ENCODE peak calls at places on chromosomes 12 and 14, in eight cellular contexts. K is esophagus squamous epithelium, Q is hepatocyte, Z is AG09309, J is choroid plexus epithelial cell, U is fibroblast of pulmonary artery, R is stomach, V is neural crest cell. L is an unnamed sample.

GRCh38 chr14:52241102-52241793 is 26.2 kb upstream of the PTGDR start:
- DNase-seq in K (no peak), Q (no peak), Z (peak), J (peak), U (peak), R (no peak), V (no peak), L (peak)

GRCh38 chr12:105067511-105068031 is 16.7 kb downstream of the ALDH1L2 start:
- DNase-seq in K (no peak), Q (no peak), Z (no peak), J (peak), U (no peak), R (no peak), V (no peak), L (no peak)

GRCh38 chr14:104547310-104547997 is 32.1 kb upstream of the C14orf180 start:
- DNase-seq in K (no peak), Q (no peak), Z (no peak), J (no peak), U (no peak), R (no peak), V (no peak), L (no peak)

GRCh38 chr12:46585854-46586621 is 213.5 kb upstream of the SLC38A2 start:
- DNase-seq in K (no peak), Q (peak), Z (no peak), J (peak), U (peak), R (peak), V (peak), L (peak)

GRCh38 chr14:102320033-102320660 is 601 bp downstream of the ZNF839 start:
- DNase-seq in K (no peak), Q (peak), Z (no peak), J (peak), U (peak), R (peak), V (no peak), L (peak)

GRCh38 chr12:104458645-104459555 is 2.2 kb downstream of the CHST11 start:
- DNase-seq in K (no peak), Q (peak), Z (no peak), J (peak), U (peak), R (no peak), V (no peak), L (peak)

GRCh38 chr12:1047898-1048660 is 57.1 kb downstream of the ERC1 start:
- DNase-seq in K (no peak), Q (no peak), Z (no peak), J (no peak), U (no peak), R (no peak), V (no peak), L (peak)

GRCh38 chr14:58637391-58638230 is at the start of gene DACT1:
- DNase-seq in K (no peak), Q (peak), Z (peak), J (peak), U (peak), R (peak), V (peak), L (peak)

GRCh38 chr12:64685605-64686004 is 73.6 kb downstream of the GNS start:
- DNase-seq in K (no peak), Q (no peak), Z (no peak), J (no peak), U (no peak), R (no peak), V (no peak), L (no peak)

GRCh38 chr14:93318927-93319326 is 13.9 kb downstream of the BTBD7 start:
- DNase-seq in K (no peak), Q (no peak), Z (no peak), J (peak), U (no peak), R (no peak), V (no peak), L (peak)

GRCh38 chr14:103716091-103716801 is 636 bp downstream of the ZFYVE21 start:
- DNase-seq in K (no peak), Q (peak), Z (no peak), J (peak), U (no peak), R (no peak), V (no peak), L (no peak)

DNA sequence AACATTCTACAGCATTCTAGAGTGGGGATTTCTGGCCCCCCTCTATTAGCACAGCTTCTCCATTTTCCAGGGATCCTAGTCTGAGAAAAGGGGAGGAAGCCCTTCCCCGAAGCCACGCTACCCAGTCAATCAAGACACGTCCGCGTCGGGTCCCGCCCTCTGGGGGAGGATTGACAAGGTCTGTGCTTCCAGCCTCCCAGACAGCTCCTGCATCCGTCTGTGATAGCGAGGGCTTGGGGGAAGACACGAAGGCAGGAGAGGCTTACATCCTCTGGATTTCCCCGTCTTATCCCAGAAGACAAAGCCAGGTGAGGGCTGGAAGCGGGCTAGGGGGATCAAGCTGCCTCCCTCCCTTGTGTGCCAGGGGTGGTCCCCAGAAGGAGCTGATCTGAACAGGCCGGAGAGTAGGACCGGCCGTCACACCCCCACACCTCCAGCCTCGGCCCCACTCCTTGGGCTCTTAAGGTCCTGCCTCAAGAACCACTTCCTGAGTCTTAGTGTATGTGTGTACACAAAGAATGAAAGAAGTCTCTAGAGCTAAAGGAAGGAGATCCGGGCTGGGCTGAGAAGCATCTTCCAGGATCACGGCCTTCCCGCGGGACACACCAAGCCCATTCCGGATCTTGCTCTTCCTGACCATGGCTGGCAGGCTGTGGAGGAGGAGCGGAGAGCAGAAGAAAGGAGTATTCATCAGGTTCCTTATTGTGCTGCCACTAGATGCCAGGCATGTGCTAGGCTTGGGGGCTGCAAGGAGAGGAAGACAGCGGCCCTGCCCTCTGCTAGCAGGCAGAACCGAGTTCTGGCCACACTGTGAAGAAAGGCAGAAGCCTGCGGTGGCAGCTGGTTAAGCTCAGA is 1.0 kb upstream of the CD63 start:
- DNase-seq in K (no peak), Q (peak), Z (peak), J (peak), U (peak), R (peak), V (peak), L (peak)
- TF ChIP-seq CTCF in K (no peak), Q (no peak), Z (peak), J (no peak), U (no peak), R (no peak), V (no peak), L (no peak)

DNA sequence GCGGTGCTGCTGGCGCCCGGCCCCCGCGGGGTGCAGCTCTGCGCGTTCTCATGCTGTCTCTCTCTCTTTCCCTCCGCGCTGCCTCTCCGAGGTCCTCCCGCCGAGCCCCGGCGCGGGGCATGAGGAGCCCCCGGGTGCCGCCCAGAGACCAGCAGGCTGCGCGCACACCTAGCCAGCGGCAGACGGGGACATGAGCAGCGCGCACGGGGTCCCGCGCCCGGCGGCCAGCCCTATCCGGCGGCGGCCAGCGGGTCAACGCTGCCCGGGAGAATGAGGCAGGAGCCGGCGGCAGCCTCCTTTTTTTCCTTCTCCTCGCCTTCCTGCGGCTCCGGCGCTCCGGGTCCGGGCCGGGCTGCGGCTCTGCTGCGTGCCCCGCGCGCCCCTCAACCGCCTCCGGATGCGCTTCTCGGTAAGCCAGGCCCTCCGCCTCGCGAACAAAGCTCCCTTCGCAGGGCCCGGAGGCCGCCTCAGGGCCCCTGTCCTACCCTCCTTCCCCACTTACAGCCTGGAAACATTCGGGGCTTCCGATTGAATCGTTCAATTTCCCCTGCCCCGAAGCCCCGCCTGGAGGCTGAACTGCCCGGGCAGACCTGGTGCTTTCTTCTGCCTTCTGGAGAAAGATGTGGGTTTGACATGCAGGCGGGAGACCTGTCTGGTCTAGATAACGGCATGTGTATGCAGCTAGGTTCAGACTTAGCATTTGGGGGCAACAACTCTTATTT is at the start of gene TUNAR:
- DNase-seq in K (no peak), Q (no peak), Z (no peak), J (no peak), U (peak), R (no peak), V (peak), L (no peak)
- TF ChIP-seq CTCF in K (no peak), Q (no peak), Z (no peak), J (no peak), U (peak), R (no peak), V (no peak), L (peak)

GRCh38 chr14:76866469-76866868 is 40.3 kb downstream of the LRRC74A start:
- DNase-seq in K (no peak), Q (no peak), Z (no peak), J (no peak), U (no peak), R (no peak), V (no peak), L (no peak)

GRCh38 chr14:76868453-76869170 is 42.4 kb downstream of the LRRC74A start:
- DNase-seq in K (no peak), Q (no peak), Z (no peak), J (no peak), U (no peak), R (no peak), V (no peak), L (no peak)

GRCh38 chr14:76867536-76868452 is 41.6 kb downstream of the LRRC74A start:
- DNase-seq in K (no peak), Q (no peak), Z (no peak), J (no peak), U (no peak), R (peak), V (no peak), L (no peak)

GRCh38 chr14:76872796-76873432 is 46.7 kb downstream of the LRRC74A start:
- DNase-seq in K (no peak), Q (peak), Z (no peak), J (peak), U (peak), R (peak), V (peak), L (peak)

GRCh38 chr14:76870146-76870545 is 43.9 kb downstream of the LRRC74A start:
- DNase-seq in K (no peak), Q (no peak), Z (no peak), J (no peak), U (no peak), R (no peak), V (no peak), L (peak)
- TF ChIP-seq CTCF in K (no peak), Q (no peak), Z (peak), J (peak), U (peak), R (no peak), V (peak), L (peak)

GRCh38 chr12:14138495-14138894 is 157.1 kb upstream of the GRIN2B start:
- DNase-seq in K (no peak), Q (peak), Z (no peak), J (no peak), U (no peak), R (no peak), V (peak), L (no peak)
- TF ChIP-seq CTCF in K (no peak), Q (peak), Z (no peak), J (no peak), U (no peak), R (no peak), V (peak), L (no peak)

L was measured in cardiac fibroblast.